ENCODE peak calls at places on chromosome 19, in five cellular contexts. G is NCI-H446 treated with DMSO at 0.1 percent for 48 hours; W is EL; V is fibroblast of the conjunctiva; X is activated CD4-positive, alpha-beta T cell treated with anti-CD3 and anti-CD28 coated beads, Interleukin-2, amount 10 ng/mL, durations not matched to agents 7 days and 5 days. Z is an unnamed sample.
A peak's percentile ranks its signal among the peaks of the same experiment; 100 is the strongest.

GRCh38 chr19:58563034-58563573 is 4.7 kb upstream of the UBE2M start:
- DNase-seq in G (no peak), W (no peak), V (no peak), X (no peak), Z (no peak)

GRCh38 chr19:58568731-58569130 is 4.4 kb downstream of the MZF1 start:
- DNase-seq in G (no peak), W (no peak), V (no peak), X (no peak), Z (no peak)

GRCh38 chr19:43769256-43769655 is 11.5 kb downstream of the KCNN4 start:
- DNase-seq in G (no peak), W (no peak), V (no peak), X (no peak), Z (no peak)

GRCh38 chr19:42634409-42635232 is 39.9 kb upstream of the CEACAM8 start:
- DNase-seq in G (no peak), W (peak; percentile 67), V (peak; percentile 5), X (peak; percentile 51), Z (peak; percentile 41)

GRCh38 chr19:9430444-9430843 is 4.9 kb downstream of the ZNF266 start:
- DNase-seq in G (no peak), W (no peak), V (no peak), X (no peak), Z (no peak)

GRCh38 chr19:19068659-19069509 is 5.1 kb downstream of the SLC25A42 start:
- DNase-seq in G (peak; percentile 9), W (no peak), V (no peak), X (no peak), Z (no peak)

GRCh38 chr19:53977991-53978731 is 13.3 kb upstream of the CACNG6 start:
- DNase-seq in G (no peak), W (peak; percentile 86), V (peak; percentile 56), X (peak; percentile 12), Z (peak; percentile 95)

GRCh38 chr19:3536429-3537100 is 2.4 kb upstream of the TEKTIP1 start:
- DNase-seq in G (no peak), W (no peak), V (no peak), X (no peak), Z (peak; percentile 90)

GRCh38 chr19:11364935-11365334 is 9.5 kb upstream of the SWSAP1 start:
- DNase-seq in G (no peak), W (no peak), V (no peak), X (no peak), Z (no peak)

GRCh38 chr19:15251010-15251748 is 18.9 kb upstream of the EPHX3 start:
- DNase-seq in G (no peak), W (peak; percentile 83), V (no peak), X (no peak), Z (peak; percentile 84)

GRCh38 chr19:39223703-39224279 is 19.7 kb upstream of the SYCN start:
- DNase-seq in G (no peak), W (no peak), V (no peak), X (peak; percentile 49), Z (peak; percentile 22)

GRCh38 chr19:36140289-36141038 is 598 bp downstream of the CAPNS1 start:
- DNase-seq in G (peak; percentile 33), W (peak; percentile 70), V (no peak), X (peak; percentile 58), Z (peak; percentile 62)

GRCh38 chr19:1942078-1942933 is 1.3 kb downstream of the CSNK1G2 start:
- DNase-seq in G (no peak), W (peak; percentile 75), V (no peak), X (peak; percentile 85), Z (peak; percentile 68)

GRCh38 chr19:4064551-4065260 is 2.0 kb downstream of the ZBTB7A start:
- DNase-seq in G (no peak), W (peak; percentile 37), V (no peak), X (peak; percentile 43), Z (no peak)

GRCh38 chr19:47047272-47047930 is 1.0 kb downstream of the TMEM160 start:
- DNase-seq in G (no peak), W (no peak), V (no peak), X (no peak), Z (no peak)

GRCh38 chr19:17332677-17333581 is 1.7 kb downstream of the ANO8 start:
- DNase-seq in G (peak; percentile 53), W (peak; percentile 58), V (no peak), X (peak; percentile 55), Z (peak; percentile 60)

GRCh38 chr19:49017666-49018351 is 918 bp upstream of the LHB start:
- DNase-seq in G (no peak), W (peak; percentile 79), V (peak; percentile 28), X (peak; percentile 62), Z (peak; percentile 55)

GRCh38 chr19:7742575-7742974 is 4.8 kb downstream of the CD209 start:
- DNase-seq in G (no peak), W (no peak), V (no peak), X (no peak), Z (no peak)

GRCh38 chr19:6736917-6737283 is 480 bp downstream of the GPR108 start:
- DNase-seq in G (no peak), W (no peak), V (peak; percentile 64), X (no peak), Z (no peak)

GRCh38 chr19:35932291-35932936 is 3.8 kb upstream of the LRFN3 start:
- DNase-seq in G (no peak), W (no peak), V (no peak), X (no peak), Z (no peak)

GRCh38 chr19:23884363-23884762 is 30.3 kb upstream of the ZNF726 start:
- DNase-seq in G (no peak), W (no peak), V (no peak), X (no peak), Z (no peak)

GRCh38 chr19:57192064-57192395 is 730 bp downstream of the ZNF264 start:
- DNase-seq in G (no peak), W (peak; percentile 1), V (no peak), X (no peak), Z (no peak)

GRCh38 chr19:11769995-11770394 is 3.2 kb downstream of the ZNF441 start:
- DNase-seq in G (no peak), W (no peak), V (no peak), X (no peak), Z (no peak)

GRCh38 chr19:58261968-58262921 is 16.5 kb upstream of the ZNF8 start:
- DNase-seq in G (no peak), W (no peak), V (no peak), X (no peak), Z (peak; percentile 32)

GRCh38 chr19:42388851-42389489 is 1.1 kb downstream of the CNFN start:
- DNase-seq in G (no peak), W (no peak), V (no peak), X (no peak), Z (no peak)

GRCh38 chr19:38710928-38711725 is 33.1 kb downstream of the CAPN12 start:
- DNase-seq in G (no peak), W (no peak), V (no peak), X (no peak), Z (peak; percentile 88)

Z was measured in RPMI7951.